ENCODE peak calls at places on chromosomes 11 and 22, in six cellular contexts. D is GM06990; I is AG04449; S is CD8-positive, alpha-beta memory T cell; Y is foreskin fibroblast; N is kidney epithelial cell. V is an unnamed sample.
A peak's percentile ranks its signal among the peaks of the same experiment; 100 is the strongest.

GRCh38 chr11:92596596-92597317 is 372.1 kb downstream of the FAT3 start:
- DNase-seq in Y (no peak), D (no peak), I (no peak), S (no peak), N (peak; percentile 19), V (peak; percentile 78)

GRCh38 chr22:17562906-17563870 is at the start of gene SLC25A18:
- DNase-seq in D (no peak), I (no peak), N (no peak), S (no peak), Y (peak; percentile 31), V (no peak)

GRCh38 chr11:33692013-33692504 is 8.6 kb downstream of the C11orf91 start:
- DNase-seq in S (no peak), I (peak; percentile 88), D (no peak), N (peak; percentile 95), Y (peak; percentile 95), V (peak; percentile 89)

GRCh38 chr22:41352058-41352457 is 29.7 kb upstream of the TEF start:
- DNase-seq in N (peak; percentile 37), D (no peak), Y (peak; percentile 87), S (no peak), I (peak; percentile 16), V (no peak)

GRCh38 chr11:72781063-72781312 is 12.9 kb downstream of the STARD10 start:
- DNase-seq in D (no peak), I (no peak), S (no peak), Y (no peak), N (no peak), V (no peak)

GRCh38 chr11:134993691-134994243 is 581.7 kb upstream of the B3GAT1 start:
- DNase-seq in Y (no peak), S (no peak), D (no peak), N (no peak), I (no peak), V (no peak)

GRCh38 chr22:37544955-37545702 is 15.2 kb upstream of the CDC42EP1 start:
- DNase-seq in I (no peak), D (no peak), S (peak; percentile 38), N (no peak), Y (peak; percentile 86), V (no peak)

GRCh38 chr11:80779907-80780615 is 1339.2 kb upstream of the TENM4 start:
- DNase-seq in D (no peak), N (no peak), Y (no peak), I (no peak), S (no peak), V (no peak)

GRCh38 chr22:48624401-48624800 is 1203.3 kb downstream of the BRD1 start:
- DNase-seq in Y (no peak), N (no peak), I (no peak), S (no peak), D (no peak), V (no peak)

GRCh38 chr11:83676061-83676460 is 389.9 kb upstream of the CCDC90B start:
- DNase-seq in I (no peak), S (no peak), D (no peak), Y (no peak), N (no peak), V (no peak)

GRCh38 chr22:44307509-44308169 is 5.1 kb downstream of the SHISAL1 start:
- DNase-seq in D (no peak), S (no peak), I (no peak), N (no peak), Y (no peak), V (no peak)

GRCh38 chr11:79437274-79437980 is 3.4 kb downstream of the TENM4 start:
- DNase-seq in D (peak; percentile 10), I (no peak), Y (peak; percentile 84), N (no peak), S (no peak), V (no peak)

GRCh38 chr11:72813740-72814138 is 472 bp upstream of the ATG16L2 start:
- DNase-seq in I (no peak), S (no peak), D (peak; percentile 91), N (no peak), Y (peak; percentile 92), V (no peak)

GRCh38 chr11:47399860-47400812 is 8.3 kb upstream of the SLC39A13 start:
- DNase-seq in S (peak; percentile 39), D (peak; percentile 73), I (no peak), N (no peak), Y (no peak), V (no peak)

GRCh38 chr11:94170953-94171352 is 42.3 kb downstream of the PANX1 start:
- DNase-seq in I (no peak), D (no peak), N (no peak), Y (no peak), S (no peak), V (no peak)

GRCh38 chr11:18727499-18728236 is 1.7 kb upstream of the IGSF22 start:
- DNase-seq in I (no peak), S (peak; percentile 52), N (no peak), D (no peak), Y (peak; percentile 60), V (no peak)

GRCh38 chr11:114085965-114086364 is 26.5 kb downstream of the ZBTB16 start:
- DNase-seq in N (no peak), I (no peak), D (no peak), Y (no peak), S (no peak), V (no peak)

GRCh38 chr11:99019676-99020075 is 1.1 kb upstream of the CNTN5 start:
- DNase-seq in N (no peak), I (no peak), D (no peak), S (no peak), Y (no peak), V (no peak)

GRCh38 chr11:44945639-44946038 is 5.0 kb downstream of the TP53I11 start:
- DNase-seq in I (no peak), N (no peak), D (no peak), S (no peak), Y (no peak), V (no peak)

GRCh38 chr11:97977726-97978125 is 1043.0 kb upstream of the CNTN5 start:
- DNase-seq in N (no peak), S (no peak), Y (no peak), D (no peak), I (no peak), V (no peak)

DNA sequence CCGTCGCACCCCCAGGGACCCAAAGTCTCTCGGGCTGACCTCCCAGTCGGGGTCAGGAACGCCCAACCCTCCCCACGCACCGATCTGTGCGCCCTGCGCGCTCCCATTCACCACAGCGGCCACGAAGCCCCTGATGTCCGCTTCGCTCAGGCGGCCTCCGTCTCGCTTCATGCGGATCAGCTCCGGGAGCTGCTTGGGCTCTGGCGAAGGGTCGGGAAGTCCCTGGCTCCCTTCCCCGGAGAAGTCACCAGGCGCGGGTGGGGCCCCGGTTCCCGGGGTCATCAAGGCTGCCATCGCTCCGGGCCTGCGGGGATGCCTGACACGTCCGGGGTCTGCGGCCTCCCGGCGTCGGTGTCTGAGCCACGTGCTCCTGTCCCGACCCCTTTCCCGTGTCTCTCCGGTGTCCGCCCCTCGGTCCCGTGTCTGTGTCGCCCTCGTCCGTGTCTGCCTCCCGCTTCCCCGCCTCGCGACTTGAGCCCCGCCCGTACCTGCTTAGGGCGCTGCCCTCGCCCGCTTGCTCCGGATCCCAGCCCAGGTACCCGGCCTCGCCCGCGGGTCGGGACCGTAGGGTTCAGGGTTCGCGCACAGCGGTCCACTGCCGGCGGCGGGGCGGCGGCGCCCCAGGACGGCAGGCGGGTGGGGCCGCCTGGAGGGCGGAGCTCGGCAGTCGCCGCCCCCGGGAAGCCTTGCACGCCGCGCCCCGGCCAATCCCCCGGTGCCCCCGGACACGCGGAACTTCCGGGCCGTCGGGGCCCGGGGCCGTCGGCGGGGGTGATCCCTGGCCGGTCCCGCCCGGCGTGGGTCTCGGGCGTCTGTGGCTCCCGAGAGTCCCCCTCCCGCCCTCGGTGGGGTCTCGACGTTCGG is at the start of gene TYMP:
- DNase-seq in I (no peak), Y (peak; percentile 74), S (peak; percentile 37), D (peak; percentile 89), N (no peak), V (no peak)
- H3K4me3 ChIP-seq in I (peak within 1 kb of the TSS; percentile 46), Y (peak within 1 kb of the TSS; percentile 59), S (peak within 1 kb of the TSS; percentile 84), D (peak within 1 kb of the TSS; percentile 90), N (peak within 1 kb of the TSS; percentile 47), V (peak within 1 kb of the TSS; percentile 7)

GRCh38 chr11:108228236-108228635 is 5.4 kb downstream of the ATM start:
- DNase-seq in S (no peak), I (no peak), Y (peak; percentile 10), D (no peak), N (no peak), V (no peak)

GRCh38 chr11:108224366-108224765 is 1.5 kb downstream of the ATM start:
- DNase-seq in S (no peak), Y (no peak), D (no peak), I (no peak), N (no peak), V (no peak)

GRCh38 chr11:108224908-108225786 is 2.3 kb downstream of the ATM start:
- DNase-seq in N (no peak), Y (peak; percentile 16), D (peak; percentile 61), I (no peak), S (peak; percentile 73), V (no peak)

GRCh38 chr11:108223449-108224149 is 732 bp downstream of the ATM start:
- DNase-seq in S (peak; percentile 75), D (peak; percentile 54), N (no peak), I (no peak), Y (peak; percentile 18), V (no peak)

GRCh38 chr11:108226036-108226435 is 3.2 kb downstream of the ATM start:
- DNase-seq in S (peak; percentile 48), D (no peak), I (no peak), N (no peak), Y (no peak), V (no peak)
- H3K4me3 ChIP-seq in S (peak overlapping the region; percentile 92), D (peak overlapping the region; percentile 91), I (no peak overlapping the region), N (no peak overlapping the region), Y (no peak overlapping the region), V (no peak overlapping the region)

DNA sequence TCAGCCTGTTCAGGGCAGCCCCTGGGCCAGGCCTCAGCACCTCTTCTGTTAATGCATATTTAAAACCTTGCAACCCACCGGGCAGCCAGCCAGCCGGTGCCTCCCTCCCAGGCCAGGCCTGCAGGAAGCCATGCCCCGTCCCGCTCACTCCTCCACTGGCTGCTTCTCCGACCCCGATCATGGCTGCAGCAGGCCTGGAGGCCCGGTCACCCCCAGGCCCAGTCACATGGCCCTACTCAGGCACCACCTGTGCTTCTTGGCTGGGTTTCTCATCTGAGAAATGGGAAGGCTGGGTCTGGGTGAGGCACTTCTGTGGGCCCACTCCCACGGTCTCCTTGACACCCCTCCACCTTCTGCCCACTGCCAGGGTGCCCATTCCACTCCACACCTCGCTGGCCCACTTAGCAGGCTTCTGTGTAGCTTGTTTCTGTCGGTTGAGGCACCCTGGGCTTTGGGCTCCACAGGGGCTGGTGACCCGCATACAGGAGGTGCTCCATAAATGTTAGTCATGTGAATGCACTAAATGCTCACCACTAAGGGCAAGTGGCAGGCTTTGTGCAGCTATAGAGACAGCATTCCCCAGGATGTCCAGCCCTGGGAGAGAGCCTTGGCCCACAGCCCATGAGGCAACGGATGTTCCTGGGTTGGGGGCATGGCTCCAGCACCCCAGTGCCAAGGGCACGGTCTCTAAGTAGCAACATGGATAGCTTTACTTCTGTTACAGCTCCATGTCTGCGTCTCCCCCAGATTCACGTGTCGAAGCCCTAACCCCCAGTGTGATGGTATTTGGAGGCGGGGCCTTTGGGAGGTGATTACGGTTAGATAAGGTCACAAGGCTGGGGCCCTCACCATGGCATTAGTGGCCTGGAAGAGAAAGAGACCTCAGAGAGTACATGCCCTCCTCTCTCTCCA is 11.3 kb downstream of the RTN4R start:
- DNase-seq in Y (no peak), I (no peak), S (no peak), N (no peak), D (no peak), V (no peak)
- H3K4me3 ChIP-seq in Y (no peak overlapping the region), I (no peak overlapping the region), S (no peak overlapping the region), N (no peak overlapping the region), D (no peak overlapping the region), V (no peak overlapping the region)

DNA sequence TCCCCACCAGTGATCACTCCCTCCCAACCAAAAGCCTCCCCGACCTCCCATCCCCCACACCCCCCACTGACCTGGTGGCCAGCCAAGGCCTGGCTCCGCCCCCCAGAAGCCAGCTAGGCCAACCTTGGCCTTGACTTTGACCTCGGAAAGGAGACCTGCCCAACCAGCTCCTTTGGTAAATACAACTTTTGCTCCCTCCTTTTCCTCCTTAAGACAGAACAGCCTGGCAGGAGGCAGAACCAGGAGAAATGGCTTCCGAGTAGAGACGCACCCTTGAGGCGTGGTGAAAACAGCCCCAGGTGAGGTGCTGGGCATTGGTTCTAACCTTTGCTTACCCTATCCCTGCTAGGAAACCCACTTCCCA is 27.0 kb downstream of the PLEKHA7 start:
- DNase-seq in N (no peak), I (no peak), S (no peak), D (no peak), Y (no peak), V (no peak)
- H3K4me3 ChIP-seq in N (no peak overlapping the region), I (no peak overlapping the region), S (no peak overlapping the region), D (no peak overlapping the region), Y (no peak overlapping the region), V (no peak overlapping the region)